ENCODE peak calls at places on chromosomes 11 and 22, in ten cellular contexts. One of them, this sample, is unnamed.

GRCh38 chr22:22558972-22559603 is at the start of gene PRAME:
- DNase-seq in cardiac muscle cell: no peak
- DNase-seq in psoas muscle: peak
- DNase-seq in HFFc6: no peak
- DNase-seq in B cell: peak
- DNase-seq in fibroblast of pulmonary artery: peak
- DNase-seq in IMR-90: peak
- DNase-seq in BE2C: peak
- DNase-seq in foreskin fibroblast: peak
- DNase-seq in colonic mucosa: peak
- DNase-seq in this sample: peak

GRCh38 chr11:78424334-78425270 is 7.0 kb upstream of the GAB2 start:
- DNase-seq in cardiac muscle cell: no peak
- DNase-seq in psoas muscle: no peak
- DNase-seq in HFFc6: no peak
- DNase-seq in B cell: peak
- DNase-seq in fibroblast of pulmonary artery: peak
- DNase-seq in IMR-90: peak
- DNase-seq in BE2C: peak
- DNase-seq in foreskin fibroblast: peak
- DNase-seq in colonic mucosa: no peak
- DNase-seq in this sample: peak

GRCh38 chr11:65479184-65480145 is 19.4 kb upstream of the MALAT1 start:
- DNase-seq in cardiac muscle cell: no peak
- DNase-seq in psoas muscle: peak
- DNase-seq in HFFc6: peak
- DNase-seq in B cell: peak
- DNase-seq in fibroblast of pulmonary artery: peak
- DNase-seq in IMR-90: peak
- DNase-seq in BE2C: peak
- DNase-seq in foreskin fibroblast: peak
- DNase-seq in colonic mucosa: peak
- DNase-seq in this sample: no peak

GRCh38 chr11:44781697-44782096 is 54.9 kb downstream of the TSPAN18 start:
- DNase-seq in cardiac muscle cell: peak
- DNase-seq in psoas muscle: no peak
- DNase-seq in HFFc6: no peak
- DNase-seq in B cell: no peak
- DNase-seq in fibroblast of pulmonary artery: no peak
- DNase-seq in IMR-90: no peak
- DNase-seq in BE2C: no peak
- DNase-seq in foreskin fibroblast: no peak
- DNase-seq in colonic mucosa: no peak
- DNase-seq in this sample: no peak

GRCh38 chr22:30671071-30671470 is 3.4 kb upstream of the DUSP18 start:
- DNase-seq in cardiac muscle cell: no peak
- DNase-seq in psoas muscle: no peak
- DNase-seq in HFFc6: no peak
- DNase-seq in B cell: no peak
- DNase-seq in fibroblast of pulmonary artery: no peak
- DNase-seq in IMR-90: no peak
- DNase-seq in BE2C: no peak
- DNase-seq in foreskin fibroblast: no peak
- DNase-seq in colonic mucosa: no peak
- DNase-seq in this sample: no peak

GRCh38 chr11:132217856-132218255 is 847.4 kb downstream of the NTM start:
- DNase-seq in cardiac muscle cell: no peak
- DNase-seq in psoas muscle: no peak
- DNase-seq in HFFc6: no peak
- DNase-seq in B cell: no peak
- DNase-seq in fibroblast of pulmonary artery: no peak
- DNase-seq in IMR-90: no peak
- DNase-seq in BE2C: no peak
- DNase-seq in foreskin fibroblast: no peak
- DNase-seq in colonic mucosa: no peak
- DNase-seq in this sample: no peak

GRCh38 chr11:125404136-125404810 is 91.8 kb downstream of the FEZ1 start:
- DNase-seq in cardiac muscle cell: peak
- DNase-seq in psoas muscle: peak
- DNase-seq in HFFc6: no peak
- DNase-seq in B cell: no peak
- DNase-seq in fibroblast of pulmonary artery: no peak
- DNase-seq in IMR-90: no peak
- DNase-seq in BE2C: no peak
- DNase-seq in foreskin fibroblast: no peak
- DNase-seq in colonic mucosa: no peak
- DNase-seq in this sample: no peak

GRCh38 chr11:61834278-61835004 is 6.3 kb downstream of the FADS2 start:
- DNase-seq in cardiac muscle cell: peak
- DNase-seq in psoas muscle: peak
- DNase-seq in HFFc6: no peak
- DNase-seq in B cell: peak
- DNase-seq in fibroblast of pulmonary artery: peak
- DNase-seq in IMR-90: peak
- DNase-seq in BE2C: no peak
- DNase-seq in foreskin fibroblast: peak
- DNase-seq in colonic mucosa: peak
- DNase-seq in this sample: peak

GRCh38 chr11:115333951-115334350 is 170.3 kb downstream of the CADM1 start:
- DNase-seq in cardiac muscle cell: no peak
- DNase-seq in psoas muscle: no peak
- DNase-seq in HFFc6: no peak
- DNase-seq in B cell: no peak
- DNase-seq in fibroblast of pulmonary artery: no peak
- DNase-seq in IMR-90: no peak
- DNase-seq in BE2C: no peak
- DNase-seq in foreskin fibroblast: no peak
- DNase-seq in colonic mucosa: no peak
- DNase-seq in this sample: no peak

DNA sequence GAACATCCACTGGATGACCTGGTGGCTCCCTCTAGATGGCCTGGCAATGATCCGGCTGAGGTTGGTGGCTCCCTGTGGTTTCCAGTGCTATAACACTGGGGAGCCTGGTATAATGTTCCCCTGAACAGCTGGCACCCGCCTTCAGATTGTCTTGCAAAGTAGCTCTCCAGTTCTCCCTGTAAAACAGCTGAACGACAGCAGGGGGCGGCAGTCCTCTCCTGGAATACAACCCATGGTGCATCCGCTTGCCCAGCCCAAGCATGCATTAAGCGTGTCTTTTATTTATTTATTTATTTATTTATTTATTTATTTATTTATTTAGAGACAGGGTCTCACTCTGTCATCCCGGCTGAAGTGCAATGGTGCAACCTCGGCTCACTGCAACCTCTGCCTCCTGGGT is 258.9 kb downstream of the BUD13 start:
- DNase-seq in cardiac muscle cell: peak
- DNase-seq in psoas muscle: no peak
- DNase-seq in HFFc6: peak
- DNase-seq in B cell: no peak
- DNase-seq in fibroblast of pulmonary artery: peak
- DNase-seq in IMR-90: peak
- DNase-seq in BE2C: peak
- DNase-seq in foreskin fibroblast: peak
- DNase-seq in colonic mucosa: peak
- DNase-seq in this sample: peak
- TF ChIP-seq CTCF in cardiac muscle cell: peak
- TF ChIP-seq CTCF in psoas muscle: no peak
- TF ChIP-seq CTCF in HFFc6: peak
- TF ChIP-seq CTCF in B cell: no peak
- TF ChIP-seq CTCF in fibroblast of pulmonary artery: peak
- TF ChIP-seq CTCF in IMR-90: peak
- TF ChIP-seq CTCF in BE2C: peak
- TF ChIP-seq CTCF in foreskin fibroblast: peak
- TF ChIP-seq CTCF in colonic mucosa: peak
- TF ChIP-seq CTCF in this sample: peak

DNA sequence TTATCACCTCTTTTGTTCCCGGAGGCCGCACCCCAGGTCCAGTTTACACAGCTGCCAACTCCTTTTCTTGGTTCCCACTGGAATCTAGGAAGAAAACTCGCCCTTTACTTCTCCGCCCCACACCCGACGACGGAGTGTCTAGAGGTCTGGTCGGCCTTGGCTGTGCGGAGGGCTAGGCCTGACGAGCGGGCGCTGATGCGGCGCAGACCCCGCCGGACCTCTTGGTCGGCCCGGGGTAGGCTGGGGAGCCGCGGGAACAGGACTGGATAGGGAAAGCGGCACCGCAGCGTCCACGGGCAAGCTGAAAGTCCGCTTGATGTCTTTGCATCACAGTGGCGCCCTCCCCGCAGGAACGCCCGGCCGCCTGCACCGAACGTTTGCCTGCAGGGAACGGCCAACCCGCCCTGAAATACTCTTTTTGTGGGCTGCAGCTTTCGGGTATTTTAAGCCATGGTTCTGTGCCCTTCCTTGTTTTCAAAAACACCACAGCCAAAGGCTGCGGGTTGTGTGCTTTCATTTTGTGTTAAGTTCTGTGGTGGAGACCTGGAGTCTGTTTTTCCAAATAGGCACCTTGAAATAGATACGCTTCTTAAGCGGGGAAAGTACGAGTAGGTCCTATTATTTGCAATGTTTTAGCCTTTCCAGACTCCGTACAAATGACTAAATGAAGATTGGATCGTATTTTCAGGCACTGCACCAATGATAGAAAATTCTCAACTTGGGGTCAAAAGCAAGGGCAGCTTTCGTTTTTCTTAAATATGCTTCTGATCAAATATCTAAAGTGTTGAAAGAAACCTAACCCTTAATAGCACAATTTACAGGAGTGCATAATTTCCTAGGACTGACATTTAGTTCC is 880 bp upstream of the ZBED5 start:
- DNase-seq in cardiac muscle cell: peak
- DNase-seq in psoas muscle: peak
- DNase-seq in HFFc6: peak
- DNase-seq in B cell: peak
- DNase-seq in fibroblast of pulmonary artery: no peak
- DNase-seq in IMR-90: peak
- DNase-seq in BE2C: peak
- DNase-seq in foreskin fibroblast: peak
- DNase-seq in colonic mucosa: peak
- DNase-seq in this sample: peak
- TF ChIP-seq CTCF in cardiac muscle cell: no peak
- TF ChIP-seq CTCF in psoas muscle: no peak
- TF ChIP-seq CTCF in HFFc6: no peak
- TF ChIP-seq CTCF in B cell: no peak
- TF ChIP-seq CTCF in fibroblast of pulmonary artery: no peak
- TF ChIP-seq CTCF in IMR-90: no peak
- TF ChIP-seq CTCF in BE2C: no peak
- TF ChIP-seq CTCF in foreskin fibroblast: no peak
- TF ChIP-seq CTCF in colonic mucosa: no peak
- TF ChIP-seq CTCF in this sample: no peak

DNA sequence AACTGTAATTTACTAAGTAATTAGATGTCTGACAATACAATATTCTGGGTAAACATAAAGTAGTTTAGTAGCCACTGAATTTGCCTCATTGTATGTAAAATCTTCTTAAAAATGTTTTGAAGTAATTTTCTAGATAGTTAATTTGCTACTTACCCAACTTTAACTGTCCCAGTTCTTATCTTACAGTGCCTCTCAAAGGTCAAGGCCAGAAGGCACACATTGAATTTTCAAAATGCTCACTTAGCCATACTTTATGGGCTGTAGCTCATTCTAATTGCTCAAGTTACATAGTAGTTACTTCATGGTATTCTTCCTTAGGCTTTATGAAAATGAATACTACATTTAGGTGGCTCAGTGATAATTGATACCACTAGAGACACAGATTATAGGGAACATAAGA is 666.6 kb downstream of the CNTN5 start:
- DNase-seq in cardiac muscle cell: no peak
- DNase-seq in psoas muscle: no peak
- DNase-seq in HFFc6: no peak
- DNase-seq in B cell: no peak
- DNase-seq in fibroblast of pulmonary artery: peak
- DNase-seq in IMR-90: no peak
- DNase-seq in BE2C: no peak
- DNase-seq in foreskin fibroblast: no peak
- DNase-seq in colonic mucosa: no peak
- DNase-seq in this sample: no peak
- TF ChIP-seq CTCF in cardiac muscle cell: no peak
- TF ChIP-seq CTCF in psoas muscle: peak
- TF ChIP-seq CTCF in HFFc6: no peak
- TF ChIP-seq CTCF in B cell: no peak
- TF ChIP-seq CTCF in fibroblast of pulmonary artery: no peak
- TF ChIP-seq CTCF in IMR-90: peak
- TF ChIP-seq CTCF in BE2C: no peak
- TF ChIP-seq CTCF in foreskin fibroblast: no peak
- TF ChIP-seq CTCF in colonic mucosa: no peak
- TF ChIP-seq CTCF in this sample: no peak

DNA sequence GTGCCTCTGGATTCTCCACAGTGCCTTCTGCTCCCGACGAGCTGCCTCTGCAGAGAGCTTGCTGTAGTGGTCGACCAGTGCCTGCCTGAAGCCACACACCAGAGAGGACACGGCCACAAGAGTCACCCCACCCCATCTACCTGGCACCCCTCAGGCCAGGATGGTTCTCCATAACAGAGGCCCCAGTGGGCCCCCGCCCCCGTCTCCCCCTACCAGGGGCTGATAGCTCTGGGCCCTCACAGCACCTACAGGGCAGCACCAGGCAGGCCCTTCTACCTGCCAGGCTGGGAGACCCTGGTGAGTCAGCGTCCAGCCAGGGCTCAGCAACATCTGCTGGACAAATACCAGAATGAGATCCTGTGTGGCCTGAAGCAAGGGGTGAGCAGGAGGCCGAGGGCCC is 21.7 kb downstream of the SELENOO start:
- DNase-seq in cardiac muscle cell: no peak
- DNase-seq in psoas muscle: no peak
- DNase-seq in HFFc6: no peak
- DNase-seq in B cell: no peak
- DNase-seq in fibroblast of pulmonary artery: no peak
- DNase-seq in IMR-90: no peak
- DNase-seq in BE2C: no peak
- DNase-seq in foreskin fibroblast: no peak
- DNase-seq in colonic mucosa: no peak
- DNase-seq in this sample: no peak
- TF ChIP-seq CTCF in cardiac muscle cell: no peak
- TF ChIP-seq CTCF in psoas muscle: no peak
- TF ChIP-seq CTCF in HFFc6: no peak
- TF ChIP-seq CTCF in B cell: no peak
- TF ChIP-seq CTCF in fibroblast of pulmonary artery: no peak
- TF ChIP-seq CTCF in IMR-90: no peak
- TF ChIP-seq CTCF in BE2C: no peak
- TF ChIP-seq CTCF in foreskin fibroblast: no peak
- TF ChIP-seq CTCF in colonic mucosa: no peak
- TF ChIP-seq CTCF in this sample: no peak

GRCh38 chr22:27990879-27991278 is 71.8 kb upstream of the PITPNB start:
- DNase-seq in cardiac muscle cell: peak
- DNase-seq in psoas muscle: peak
- DNase-seq in HFFc6: no peak
- DNase-seq in B cell: no peak
- DNase-seq in fibroblast of pulmonary artery: peak
- DNase-seq in IMR-90: peak
- DNase-seq in BE2C: peak
- DNase-seq in foreskin fibroblast: peak
- DNase-seq in colonic mucosa: peak
- DNase-seq in this sample: peak
- TF ChIP-seq CTCF in cardiac muscle cell: peak
- TF ChIP-seq CTCF in psoas muscle: peak
- TF ChIP-seq CTCF in HFFc6: peak
- TF ChIP-seq CTCF in B cell: peak
- TF ChIP-seq CTCF in fibroblast of pulmonary artery: peak
- TF ChIP-seq CTCF in IMR-90: peak
- TF ChIP-seq CTCF in BE2C: peak
- TF ChIP-seq CTCF in foreskin fibroblast: peak
- TF ChIP-seq CTCF in colonic mucosa: peak
- TF ChIP-seq CTCF in this sample: peak

This sample was measured in GM20000.